ENCODE peak calls at places on chromosomes 6 and 20, in ten cellular contexts. E is GM18507; Y is AG08396; Q is pancreas; Z is psoas muscle; F is kidney tubule cell; G is activated CD8-positive, alpha-beta T cell treated with anti-CD3 and anti-CD28 coated beads for 36 hours; I is substantia nigra; K is NCI-H345; L is C1 segment of cervical spinal cord. T is an unnamed sample.

GRCh38 chr6:150373260-150373701 is 4.5 kb downstream of the IYD start:
- DNase-seq in K (no peak), Y (peak), L (peak), G (no peak), F (peak), Q (no peak), I (no peak), E (no peak), Z (no peak), T (no peak)

GRCh38 chr20:33947709-33948295 is 45.9 kb upstream of the RALY start:
- DNase-seq in Q (no peak), Z (no peak), E (no peak), G (peak), I (no peak), F (peak), Y (peak), L (no peak), K (no peak), T (peak)

GRCh38 chr6:109496036-109496761 is 13.2 kb upstream of the ZBTB24 start:
- DNase-seq in Y (no peak), I (no peak), G (no peak), F (no peak), L (no peak), Z (no peak), K (no peak), E (no peak), Q (no peak), T (no peak)

GRCh38 chr6:99521557-99522286 is 6.5 kb upstream of the USP45 start:
- DNase-seq in I (no peak), E (peak), Y (peak), Z (peak), K (no peak), L (no peak), Q (no peak), F (peak), G (no peak), T (peak)

GRCh38 chr6:44234101-44235090 is 11.0 kb downstream of the SLC29A1 start:
- DNase-seq in Y (peak), I (peak), K (no peak), Q (peak), L (peak), G (peak), E (no peak), F (peak), Z (peak), T (peak)

GRCh38 chr6:53192590-53193232 is 44.1 kb upstream of the GCM1 start:
- DNase-seq in Q (no peak), I (no peak), G (no peak), E (no peak), Z (no peak), Y (peak), F (no peak), K (peak), L (no peak), T (no peak)

GRCh38 chr6:126826315-126826714 is 292.2 kb upstream of the RSPO3 start:
- DNase-seq in Y (no peak), F (no peak), Z (no peak), L (no peak), E (no peak), K (no peak), Q (no peak), G (no peak), I (no peak), T (no peak)

GRCh38 chr20:17657079-17657825 is 24.8 kb downstream of the RRBP1 start:
- DNase-seq in Y (no peak), F (no peak), L (no peak), K (no peak), E (no peak), Z (no peak), I (no peak), Q (peak), G (no peak), T (no peak)

GRCh38 chr6:44166591-44167184 is 8.1 kb downstream of the CAPN11 start:
- DNase-seq in Q (no peak), Y (no peak), I (no peak), Z (no peak), F (no peak), K (no peak), L (no peak), E (no peak), G (peak), T (no peak)

GRCh38 chr6:137056121-137056880 is 11.5 kb upstream of the IL20RA start:
- DNase-seq in K (no peak), F (peak), E (no peak), Y (no peak), Z (no peak), G (no peak), I (no peak), L (no peak), Q (no peak), T (peak)

GRCh38 chr20:32652739-32653526 is 20.8 kb downstream of the C20orf203 start:
- DNase-seq in K (peak), L (peak), F (peak), G (peak), Q (peak), I (peak), E (peak), Y (peak), Z (peak), T (peak)

GRCh38 chr20:17662333-17663039 is 19.6 kb downstream of the RRBP1 start:
- DNase-seq in E (no peak), Z (peak), Q (no peak), L (no peak), G (peak), F (peak), K (no peak), I (no peak), Y (peak), T (peak)

GRCh38 chr6:87702589-87702945 is 534 bp upstream of the AKIRIN2 start:
- DNase-seq in I (no peak), K (peak), F (no peak), Q (no peak), L (no peak), G (no peak), Y (no peak), Z (no peak), E (no peak), T (peak)

T was measured in A172.